ENCODE peak calls at places on chromosomes 5 and 9, in five cellular contexts. One of them, this sample, is unnamed.

GRCh38 chr5:176738851-176739250 is 71.5 kb upstream of the UNC5A start:
- DNase-seq in activated T-cell treated with anti-CD3 and anti-CD28 coated beads, Interleukin-2, amount 50 U/mL, for 72 hours: no peak
- DNase-seq in A549: no peak
- DNase-seq in activated naive CD4-positive, alpha-beta T cell treated with anti-CD3 and anti-CD28 coated beads, Interleukin-2, amount 10 ng/mL, durations not matched to agents 7 days and 5 days: no peak
- DNase-seq in activated B cell treated with CpG ODN at 0.5 μM for 24 hours: no peak
- DNase-seq in this sample: no peak

GRCh38 chr5:73668422-73669116 is 42.6 kb downstream of the ARHGEF28 start:
- DNase-seq in activated T-cell treated with anti-CD3 and anti-CD28 coated beads, Interleukin-2, amount 50 U/mL, for 72 hours: no peak
- DNase-seq in A549: no peak
- DNase-seq in activated naive CD4-positive, alpha-beta T cell treated with anti-CD3 and anti-CD28 coated beads, Interleukin-2, amount 10 ng/mL, durations not matched to agents 7 days and 5 days: no peak
- DNase-seq in activated B cell treated with CpG ODN at 0.5 μM for 24 hours: no peak
- DNase-seq in this sample: no peak

GRCh38 chr9:118651511-118651910 is 717.7 kb downstream of the BRINP1 start:
- DNase-seq in activated T-cell treated with anti-CD3 and anti-CD28 coated beads, Interleukin-2, amount 50 U/mL, for 72 hours: no peak
- DNase-seq in A549: no peak
- DNase-seq in activated naive CD4-positive, alpha-beta T cell treated with anti-CD3 and anti-CD28 coated beads, Interleukin-2, amount 10 ng/mL, durations not matched to agents 7 days and 5 days: no peak
- DNase-seq in activated B cell treated with CpG ODN at 0.5 μM for 24 hours: no peak
- DNase-seq in this sample: no peak

GRCh38 chr9:37200572-37201005 is 80.2 kb downstream of the ZCCHC7 start:
- DNase-seq in activated T-cell treated with anti-CD3 and anti-CD28 coated beads, Interleukin-2, amount 50 U/mL, for 72 hours: no peak
- DNase-seq in A549: no peak
- DNase-seq in activated naive CD4-positive, alpha-beta T cell treated with anti-CD3 and anti-CD28 coated beads, Interleukin-2, amount 10 ng/mL, durations not matched to agents 7 days and 5 days: no peak
- DNase-seq in activated B cell treated with CpG ODN at 0.5 μM for 24 hours: no peak
- DNase-seq in this sample: no peak

GRCh38 chr9:11457809-11458785 is 845.3 kb upstream of the PTPRD start:
- DNase-seq in activated T-cell treated with anti-CD3 and anti-CD28 coated beads, Interleukin-2, amount 50 U/mL, for 72 hours: no peak
- DNase-seq in A549: no peak
- DNase-seq in activated naive CD4-positive, alpha-beta T cell treated with anti-CD3 and anti-CD28 coated beads, Interleukin-2, amount 10 ng/mL, durations not matched to agents 7 days and 5 days: no peak
- DNase-seq in activated B cell treated with CpG ODN at 0.5 μM for 24 hours: no peak
- DNase-seq in this sample: no peak

GRCh38 chr5:136308396-136308795 is 56.9 kb downstream of the TRPC7 start:
- DNase-seq in activated T-cell treated with anti-CD3 and anti-CD28 coated beads, Interleukin-2, amount 50 U/mL, for 72 hours: no peak
- DNase-seq in A549: peak
- DNase-seq in activated naive CD4-positive, alpha-beta T cell treated with anti-CD3 and anti-CD28 coated beads, Interleukin-2, amount 10 ng/mL, durations not matched to agents 7 days and 5 days: no peak
- DNase-seq in activated B cell treated with CpG ODN at 0.5 μM for 24 hours: no peak
- DNase-seq in this sample: no peak

GRCh38 chr5:148437249-148437648 is 53.5 kb downstream of the FBXO38 start:
- DNase-seq in activated T-cell treated with anti-CD3 and anti-CD28 coated beads, Interleukin-2, amount 50 U/mL, for 72 hours: no peak
- DNase-seq in A549: no peak
- DNase-seq in activated naive CD4-positive, alpha-beta T cell treated with anti-CD3 and anti-CD28 coated beads, Interleukin-2, amount 10 ng/mL, durations not matched to agents 7 days and 5 days: no peak
- DNase-seq in activated B cell treated with CpG ODN at 0.5 μM for 24 hours: no peak
- DNase-seq in this sample: no peak

GRCh38 chr5:96315431-96315830 is 117.6 kb downstream of the PCSK1 start:
- DNase-seq in activated T-cell treated with anti-CD3 and anti-CD28 coated beads, Interleukin-2, amount 50 U/mL, for 72 hours: no peak
- DNase-seq in A549: no peak
- DNase-seq in activated naive CD4-positive, alpha-beta T cell treated with anti-CD3 and anti-CD28 coated beads, Interleukin-2, amount 10 ng/mL, durations not matched to agents 7 days and 5 days: no peak
- DNase-seq in activated B cell treated with CpG ODN at 0.5 μM for 24 hours: no peak
- DNase-seq in this sample: no peak

GRCh38 chr5:124343451-124343867 is 403.0 kb downstream of the ZNF608 start:
- DNase-seq in activated T-cell treated with anti-CD3 and anti-CD28 coated beads, Interleukin-2, amount 50 U/mL, for 72 hours: no peak
- DNase-seq in A549: no peak
- DNase-seq in activated naive CD4-positive, alpha-beta T cell treated with anti-CD3 and anti-CD28 coated beads, Interleukin-2, amount 10 ng/mL, durations not matched to agents 7 days and 5 days: no peak
- DNase-seq in activated B cell treated with CpG ODN at 0.5 μM for 24 hours: no peak
- DNase-seq in this sample: no peak